ENCODE peak calls at places on chromosomes 1 and 21, in four cellular contexts. M is aorta, C is tibial artery, S is GM23248. K is an unnamed sample.

GRCh38 chr1:33272509-33272908 is 16.2 kb downstream of the ZNF362 start:
- DNase-seq in M (peak; percentile 15), C (peak; percentile 45), S (no peak), K (no peak)

GRCh38 chr1:146007048-146007784 is 10.8 kb upstream of the TXNIP start:
- DNase-seq in M (no peak), C (no peak), S (peak; percentile 82), K (no peak)

GRCh38 chr1:5140136-5140535 is 485.7 kb downstream of the AJAP1 start:
- DNase-seq in M (no peak), C (no peak), S (no peak), K (no peak)

GRCh38 chr1:204306076-204306475 is 53.7 kb downstream of the PLEKHA6 start:
- DNase-seq in M (no peak), C (no peak), S (no peak), K (no peak)

GRCh38 chr1:27990920-27991537 is 31.3 kb downstream of the XKR8 start:
- DNase-seq in M (no peak), C (no peak), S (no peak), K (no peak)

GRCh38 chr1:6554907-6555778 is at the start of gene TAS1R1:
- DNase-seq in M (peak; percentile 84), C (peak; percentile 87), S (peak; percentile 35), K (peak; percentile 70)

GRCh38 chr1:222171005-222171404 is 376.9 kb downstream of the HHIPL2 start:
- DNase-seq in M (no peak), C (no peak), S (peak; percentile 75), K (no peak)

GRCh38 chr1:150259758-150260669 is 2.4 kb downstream of the CA14 start:
- DNase-seq in M (no peak), C (no peak), S (no peak), K (no peak)

GRCh38 chr1:193066606-193067005 is 7.2 kb downstream of the RO60 start:
- DNase-seq in M (no peak), C (no peak), S (no peak), K (no peak)

GRCh38 chr1:202964755-202965440 is 2.2 kb downstream of the CYB5R1 start:
- DNase-seq in M (no peak), C (no peak), S (no peak), K (no peak)

GRCh38 chr1:39852876-39853275 is 30.4 kb downstream of the TRIT1 start:
- DNase-seq in M (no peak), C (no peak), S (no peak), K (no peak)

GRCh38 chr1:226619031-226619430 is 70.5 kb downstream of the STUM start:
- DNase-seq in M (no peak), C (peak; percentile 24), S (no peak), K (peak; percentile 24)

GRCh38 chr1:172325562-172325961 is 94.9 kb upstream of the C1orf105 start:
- DNase-seq in M (no peak), C (no peak), S (peak; percentile 69), K (no peak)

GRCh38 chr1:27598902-27599528 is 4.9 kb downstream of the AHDC1 start:
- DNase-seq in M (peak; percentile 89), C (peak; percentile 96), S (peak; percentile 91), K (peak; percentile 90)

GRCh38 chr1:186076006-186076405 is 299.0 kb downstream of the TPR start:
- DNase-seq in M (no peak), C (no peak), S (no peak), K (no peak)

GRCh38 chr21:42349420-42350075 is 1.2 kb downstream of the TFF2 start:
- DNase-seq in M (no peak), C (peak; percentile 21), S (no peak), K (no peak)

GRCh38 chr1:150563340-150564038 is 14.3 kb downstream of the ADAMTSL4 start:
- DNase-seq in M (peak; percentile 70), C (no peak), S (peak; percentile 60), K (peak; percentile 83)

GRCh38 chr1:91613594-91613993 is 112.9 kb downstream of the CDC7 start:
- DNase-seq in M (no peak), C (no peak), S (peak; percentile 52), K (no peak)

GRCh38 chr1:51237714-51238403 is 1.8 kb downstream of the RNF11 start:
- DNase-seq in M (no peak), C (no peak), S (peak; percentile 74), K (no peak)
- H3K27ac ChIP-seq in M (peak overlapping the region; percentile 71), C (peak overlapping the region; percentile 99), S (peak overlapping the region; percentile 83), K (peak overlapping the region; percentile 61)

GRCh38 chr1:234598974-234599616 is 10.9 kb downstream of the IRF2BP2 start:
- DNase-seq in M (no peak), C (peak; percentile 83), S (no peak), K (peak; percentile 46)
- H3K4me1 ChIP-seq in M (peaks cover 4% of the 10 kb centered on the region), C (peaks cover 35% of the 10 kb centered on the region), S (peaks cover 49% of the 10 kb centered on the region), K (no peaks in the 10 kb centered on the region)

DNA sequence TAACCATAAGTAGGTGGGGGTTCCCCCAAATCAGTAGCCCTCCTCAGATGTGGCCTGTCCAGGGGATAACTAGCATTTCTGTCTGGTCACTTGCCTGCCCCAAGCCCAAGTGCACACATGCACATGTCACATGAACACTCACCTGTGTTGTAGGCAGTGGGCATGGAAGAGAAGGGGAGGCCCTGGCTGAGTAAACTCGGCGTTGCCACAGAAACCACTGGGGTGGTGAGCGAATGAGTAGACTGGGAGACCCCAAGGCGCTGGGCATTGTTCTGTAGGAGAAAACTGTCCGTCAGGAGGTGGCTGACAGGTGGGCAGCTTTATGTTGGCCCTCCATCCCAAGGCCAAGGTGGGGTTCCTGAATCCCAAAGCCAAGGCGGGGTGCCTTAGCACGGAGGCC is 25.6 kb downstream of the MEF2D start:
- DNase-seq in M (no peak), C (no peak), S (no peak), K (peak; percentile 43)
- H3K4me3 ChIP-seq in M (no peak overlapping the region), C (no peak overlapping the region), S (no peak overlapping the region), K (no peak overlapping the region)

DNA sequence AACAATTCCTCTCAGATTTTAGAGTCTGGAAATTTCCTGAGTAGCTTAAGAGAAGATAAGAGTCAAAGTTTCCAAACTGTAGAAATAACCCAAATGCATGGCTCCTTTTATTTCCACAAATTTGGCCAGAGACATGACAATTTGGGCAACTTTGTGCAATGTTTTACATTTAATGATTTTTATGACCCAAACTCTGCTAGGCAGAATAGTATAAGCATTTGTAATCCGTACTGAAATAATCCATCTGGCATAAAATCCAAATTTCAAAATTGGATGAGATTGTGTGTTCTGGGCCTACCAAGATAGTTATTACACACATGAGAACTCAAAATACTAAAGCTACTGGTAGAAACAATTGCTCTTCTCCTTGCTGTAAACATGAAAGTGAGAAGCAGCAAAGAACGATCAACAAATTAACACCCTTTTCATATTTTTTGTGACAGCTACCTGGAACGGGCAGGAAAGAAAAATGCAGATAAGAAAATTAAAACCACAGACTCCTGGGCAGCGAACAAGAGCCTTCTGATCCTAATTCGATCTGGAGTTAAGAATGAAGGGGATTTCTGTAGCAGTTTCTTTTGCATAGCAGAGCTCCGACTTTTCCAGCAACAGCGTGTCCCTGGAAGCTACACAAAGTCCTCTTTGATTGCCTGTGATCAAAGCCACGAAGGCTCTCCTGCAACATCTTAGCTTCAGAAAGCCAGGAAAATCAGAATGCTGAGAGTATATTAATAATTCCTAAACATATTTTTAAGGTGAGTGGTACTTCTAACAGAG is 191.2 kb downstream of the GRIK1 start:
- DNase-seq in M (no peak), C (no peak), S (no peak), K (no peak)
- H3K27ac ChIP-seq in M (no peak overlapping the region), C (no peak overlapping the region), S (no peak overlapping the region), K (no peak overlapping the region)

GRCh38 chr1:43977376-43978263 is 1.4 kb upstream of the B4GALT2 start:
- DNase-seq in M (peak; percentile 19), C (no peak), S (no peak), K (no peak)

GRCh38 chr1:43974443-43975248 is at the start of gene ATP6V0B:
- DNase-seq in M (peak; percentile 98), C (peak; percentile 97), S (peak; percentile 99), K (peak; percentile 99)

GRCh38 chr1:43975249-43975961 is 645 bp downstream of the ATP6V0B start:
- DNase-seq in M (peak; percentile 90), C (peak; percentile 82), S (peak; percentile 67), K (peak; percentile 87)

GRCh38 chr1:43976890-43977289 is 2.1 kb upstream of the B4GALT2 start:
- DNase-seq in M (peak; percentile 30), C (no peak), S (no peak), K (no peak)

DNA sequence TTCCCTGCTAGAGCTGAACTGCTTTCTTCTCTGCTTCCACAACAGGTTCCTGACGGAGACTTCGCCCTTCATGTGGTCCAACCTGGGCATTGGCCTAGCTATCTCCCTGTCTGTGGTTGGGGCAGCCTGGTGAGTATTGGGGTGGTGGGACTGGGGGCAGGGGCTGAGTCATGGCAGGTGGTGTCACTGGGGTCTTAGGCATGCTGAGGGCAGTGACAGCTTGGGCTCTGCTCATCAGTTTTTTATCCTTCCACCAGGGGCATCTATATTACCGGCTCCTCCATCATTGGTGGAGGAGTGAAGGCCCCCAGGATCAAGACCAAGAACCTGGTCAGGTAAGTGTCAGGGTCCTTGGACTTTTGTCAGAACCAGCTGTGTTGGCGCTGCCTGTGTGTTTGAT is 1.3 kb downstream of the ATP6V0B start:
- DNase-seq in M (peak; percentile 29), C (no peak), S (no peak), K (no peak)
- H3K4me1 ChIP-seq in M (no peaks in the 10 kb centered on the region), C (peaks cover 60% of the 10 kb centered on the region), S (peaks cover 28% of the 10 kb centered on the region), K (peaks cover 2% of the 10 kb centered on the region)